ENCODE peak calls at places on chromosomes 4 and X, in seven cellular contexts. Z, P, A, J, F, T and R are unnamed samples.

GRCh38 chr4:88628746-88629145 is 36.5 kb downstream of the HERC3 start:
- DNase-seq in P (no peak), T (no peak), J (no peak), F (no peak), Z (no peak), A (no peak), R (no peak)

GRCh38 chr4:101835121-101835904 is 44.8 kb downstream of the BANK1 start:
- DNase-seq in A (no peak), P (no peak), J (no peak), Z (peak; percentile 69), T (peak; percentile 19), F (peak; percentile 26), R (peak; percentile 47)

GRCh38 chr4:70915048-70915815 is 13.1 kb downstream of the MOB1B start:
- DNase-seq in J (no peak), T (no peak), Z (no peak), A (no peak), F (no peak), P (no peak), R (no peak)

GRCh38 chr4:8279321-8280157 is 10.0 kb downstream of the HTRA3 start:
- DNase-seq in P (no peak), J (no peak), F (no peak), A (no peak), Z (no peak), T (no peak), R (peak; percentile 89)

GRCh38 chr4:22220965-22221364 is 272.4 kb upstream of the KCNIP4 start:
- DNase-seq in T (no peak), F (no peak), J (no peak), Z (no peak), P (no peak), A (no peak), R (no peak)

GRCh38 chr4:10157478-10158354 is 41.1 kb upstream of the WDR1 start:
- DNase-seq in J (peak; percentile 9), F (peak; percentile 74), A (peak; percentile 73), T (peak; percentile 74), P (peak; percentile 79), Z (peak; percentile 67), R (peak; percentile 72)

GRCh38 chr4:141081921-141082381 is 51.3 kb downstream of the RNF150 start:
- DNase-seq in J (no peak), Z (no peak), T (no peak), F (no peak), P (no peak), A (no peak), R (no peak)

GRCh38 chr4:87489678-87490077 is 39.5 kb downstream of the SPARCL1 start:
- DNase-seq in F (no peak), T (peak; percentile 63), Z (no peak), A (no peak), P (no peak), J (no peak), R (no peak)

GRCh38 chr4:52995341-52996030 is 133.4 kb downstream of the RASL11B start:
- DNase-seq in P (no peak), Z (no peak), F (no peak), T (no peak), J (no peak), A (no peak), R (no peak)
- H3K4me3 ChIP-seq in P (no peak overlapping the region), Z (no peak overlapping the region), F (no peak overlapping the region), T (no peak overlapping the region), J (no peak overlapping the region), A (no peak overlapping the region), R (no peak overlapping the region)

GRCh38 chrX:133474559-133474958 is 59.3 kb upstream of the GPC4 start:
- DNase-seq in Z (no peak), P (no peak), A (no peak), J (no peak), T (no peak), F (no peak), R (no peak)

GRCh38 chrX:133475521-133475920 is 60.2 kb upstream of the GPC4 start:
- DNase-seq in J (no peak), A (no peak), P (no peak), Z (no peak), F (no peak), T (no peak), R (no peak)

GRCh38 chrX:133473451-133473850 is 58.2 kb upstream of the GPC4 start:
- DNase-seq in J (no peak), F (no peak), P (no peak), Z (no peak), T (no peak), A (no peak), R (no peak)

DNA sequence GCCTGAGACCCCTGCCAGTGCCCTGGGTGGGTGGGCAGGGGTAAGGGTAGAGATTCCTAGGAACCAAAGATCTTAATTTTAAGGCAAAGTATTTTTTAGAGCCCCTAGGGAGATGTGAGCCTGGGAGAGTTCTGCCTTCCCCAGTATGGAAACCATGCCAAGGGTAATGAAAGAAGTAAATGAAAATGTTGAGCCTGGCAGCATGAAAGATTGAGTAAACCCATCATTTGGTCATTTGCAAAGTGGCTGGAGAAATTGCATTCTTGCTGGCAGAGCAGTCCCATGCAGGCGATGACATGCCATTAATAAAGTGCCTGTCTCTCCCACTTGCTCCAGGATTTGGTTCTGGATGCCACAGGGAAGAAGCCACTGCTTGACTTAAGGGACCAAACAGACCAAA is 60.7 kb upstream of the GPC4 start:
- DNase-seq in F (no peak), T (no peak), P (no peak), J (no peak), A (no peak), Z (no peak), R (no peak)
- TF ChIP-seq MAX in F (no peak), T (no peak), P (no peak), J (no peak), A (no peak), Z (no peak), R (no peak)

DNA sequence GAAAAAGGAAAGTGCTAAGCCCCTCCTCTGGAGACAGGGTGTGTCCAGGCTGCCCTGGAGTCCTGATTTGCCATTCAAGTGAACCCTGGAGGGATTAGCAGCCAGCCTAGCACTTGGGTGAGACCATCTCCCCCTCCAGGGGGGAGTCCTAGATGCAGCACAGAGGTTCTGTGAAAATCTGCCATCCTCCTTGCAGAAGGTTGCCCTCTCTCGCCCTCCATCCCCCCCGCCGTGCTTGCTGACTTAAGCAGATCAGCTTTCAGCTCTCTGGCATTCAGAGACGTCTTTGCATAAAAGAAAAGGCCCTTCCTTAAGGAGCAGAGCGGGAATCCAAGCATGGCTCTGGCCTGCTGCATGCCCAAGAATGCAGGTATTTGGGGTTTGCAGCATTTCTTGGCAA is 102.1 kb upstream of the SCML1 start:
- DNase-seq in T (no peak), Z (peak; percentile 37), A (no peak), J (no peak), P (no peak), F (no peak), R (no peak)
- H3K4me3 ChIP-seq in T (no peak overlapping the region), Z (no peak overlapping the region), A (no peak overlapping the region), J (no peak overlapping the region), P (no peak overlapping the region), F (no peak overlapping the region), R (no peak overlapping the region)

DNA sequence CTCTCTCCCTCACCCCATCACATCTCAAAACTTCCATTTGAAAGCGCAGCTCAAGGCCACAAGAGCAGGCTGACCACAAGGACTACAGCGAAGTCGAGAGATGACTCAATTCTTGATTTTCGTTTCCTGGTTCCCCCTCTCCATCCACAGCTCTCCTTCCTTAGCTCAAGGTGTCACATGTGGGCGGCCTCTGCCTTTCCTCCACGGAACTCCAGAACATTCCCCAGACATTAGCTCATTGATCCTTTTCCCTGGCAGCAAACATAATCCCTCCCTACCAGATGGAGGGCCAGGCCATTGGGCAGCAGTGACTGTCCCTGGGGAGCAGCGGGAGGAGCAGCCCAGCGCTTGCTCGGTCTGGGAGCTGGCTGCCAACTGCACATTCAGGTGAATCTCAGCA is 56.3 kb downstream of the CCDC149 start:
- DNase-seq in A (no peak), T (no peak), Z (no peak), F (peak; percentile 7), P (no peak), J (peak; percentile 64), R (no peak)
- TF ChIP-seq MAX in A (no peak), T (no peak), Z (no peak), F (no peak), P (no peak), J (no peak), R (no peak)

DNA sequence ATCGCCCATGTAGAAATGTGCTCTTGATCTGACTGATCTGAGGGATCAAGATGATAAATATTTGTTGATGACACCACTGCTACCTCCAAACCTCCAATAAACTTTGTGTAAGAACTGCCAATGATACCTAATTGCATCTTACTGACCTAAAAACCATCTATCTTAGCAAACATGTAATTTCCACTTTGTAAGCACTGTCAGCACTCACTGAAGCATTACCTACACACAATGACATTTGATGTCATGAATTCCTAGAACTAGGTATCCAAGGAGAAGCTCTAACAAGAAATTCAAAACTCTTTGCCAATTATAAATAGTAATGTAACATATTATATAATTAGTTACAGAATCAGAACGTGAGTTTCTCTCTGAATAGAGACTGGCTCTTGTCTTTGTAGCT is 232.6 kb upstream of the NEIL3 start:
- DNase-seq in A (no peak), F (no peak), Z (no peak), J (no peak), T (no peak), P (no peak), R (no peak)
- H3K4me3 ChIP-seq in A (no peak overlapping the region), F (no peak overlapping the region), Z (no peak overlapping the region), J (no peak overlapping the region), T (no peak overlapping the region), P (no peak overlapping the region), R (no peak overlapping the region)

DNA sequence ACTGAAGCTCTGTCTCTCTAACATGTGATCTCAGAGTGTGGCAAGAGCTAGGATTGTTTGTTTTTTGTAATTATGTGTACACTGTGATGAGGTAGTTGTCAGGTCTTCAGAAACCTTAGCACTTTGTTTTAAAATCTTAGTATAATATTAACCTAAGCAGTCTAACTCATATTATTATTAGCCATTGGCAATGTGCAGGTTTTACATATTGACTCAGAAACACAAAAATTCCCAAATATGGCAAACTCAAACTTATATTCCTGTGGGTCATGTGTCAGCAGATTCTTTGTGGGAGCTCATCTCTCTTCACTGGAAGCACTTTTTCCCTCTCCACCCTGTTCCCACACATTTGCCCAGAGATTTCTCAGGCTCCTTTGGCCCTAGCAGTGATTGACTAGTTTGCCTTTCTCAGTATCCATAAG is 8.2 kb upstream of the PWWP3B start:
- DNase-seq in P (no peak), F (no peak), J (no peak), T (no peak), Z (no peak), A (no peak), R (no peak)
- TF ChIP-seq MAX in P (no peak), F (no peak), J (no peak), T (no peak), Z (no peak), A (no peak), R (no peak)

GRCh38 chr4:158209825-158210807 is at the start of gene TMEM144:
- DNase-seq in T (peak; percentile 93), P (peak; percentile 62), Z (peak; percentile 89), A (peak; percentile 89), F (no peak), J (no peak), R (peak; percentile 84)
- H3K4me3 ChIP-seq in T (peak within 1 kb of the TSS; percentile 23), P (peak within 1 kb of the TSS; percentile 40), Z (peak within 1 kb of the TSS; percentile 54), A (peak within 1 kb of the TSS; percentile 66), F (no peak within 1 kb of the TSS), J (peak within 1 kb of the TSS; percentile 54), R (peak within 1 kb of the TSS; percentile 53)

GRCh38 chr4:1644906-1645657 is 39.0 kb downstream of the FAM53A start:
- DNase-seq in A (no peak), P (no peak), F (peak; percentile 86), Z (no peak), T (no peak), J (no peak), R (no peak)
- TF ChIP-seq MAX in A (no peak), P (no peak), F (no peak), Z (no peak), T (no peak), J (no peak), R (no peak)